ENCODE peak calls at places on chromosomes 4 and X, in eight cellular contexts. L is upper lobe of right lung, T is tibial nerve, I is esophagus squamous epithelium, Q is ascending aorta, N is left ventricle myocardium superior, V is SK-N-SH, P is ovary. E is an unnamed sample.

GRCh38 chr4:40227284-40227683 is 30.5 kb downstream of the RHOH start:
- DNase-seq in V (no peak), Q (no peak), L (no peak), N (no peak), P (no peak), T (no peak), I (no peak), E (no peak)

GRCh38 chr4:118968006-118968405 is 79.4 kb downstream of the SYNPO2 start:
- DNase-seq in T (peak), Q (peak), V (no peak), I (peak), N (no peak), P (peak), L (no peak), E (peak)

GRCh38 chrX:94751611-94752010 is 1077.6 kb downstream of the FAM133A start:
- DNase-seq in P (no peak), Q (no peak), I (no peak), V (no peak), T (no peak), L (no peak), N (no peak), E (no peak)

GRCh38 chr4:74123065-74123728 is 24.2 kb upstream of the CXCL2 start:
- DNase-seq in I (no peak), Q (peak), T (no peak), P (no peak), V (no peak), L (no peak), N (no peak), E (no peak)

GRCh38 chr4:53763813-53764597 is 172.7 kb upstream of the LNX1 start:
- DNase-seq in Q (no peak), I (no peak), V (peak), L (no peak), N (no peak), T (no peak), P (no peak), E (no peak)

GRCh38 chrX:151753313-151754041 is 18.9 kb downstream of the CNGA2 start:
- DNase-seq in Q (no peak), I (no peak), L (peak), V (peak), P (peak), N (peak), T (peak), E (no peak)

GRCh38 chr4:188781655-188782054 is 642.4 kb downstream of the TRIML1 start:
- DNase-seq in P (no peak), L (no peak), V (peak), I (no peak), N (no peak), T (no peak), Q (no peak), E (no peak)

GRCh38 chr4:89316931-89317366 is 9.3 kb upstream of the GPRIN3 start:
- DNase-seq in I (no peak), T (no peak), V (no peak), P (no peak), N (no peak), Q (no peak), L (no peak), E (no peak)

GRCh38 chr4:66048861-66049260 is 378.6 kb upstream of the EPHA5 start:
- DNase-seq in Q (no peak), L (no peak), T (no peak), I (no peak), V (no peak), P (no peak), N (no peak), E (no peak)

GRCh38 chr4:47209833-47210232 is 178.5 kb downstream of the GABRB1 start:
- DNase-seq in P (no peak), T (no peak), Q (no peak), L (no peak), N (no peak), V (no peak), I (no peak), E (peak)

GRCh38 chr4:174225247-174226054 is 58.0 kb downstream of the FBXO8 start:
- DNase-seq in T (no peak), L (no peak), V (peak), P (no peak), N (no peak), I (no peak), Q (no peak), E (no peak)

GRCh38 chr4:146932111-146932510 is 13.6 kb downstream of the TTC29 start:
- DNase-seq in L (no peak), P (no peak), I (no peak), T (no peak), N (no peak), Q (no peak), V (no peak), E (no peak)

GRCh38 chr4:48162162-48162561 is 28.1 kb upstream of the TXK start:
- DNase-seq in V (no peak), N (no peak), I (no peak), P (no peak), T (no peak), Q (no peak), L (no peak), E (no peak)

GRCh38 chr4:7417639-7418038 is 17.1 kb downstream of the PSAPL1 start:
- DNase-seq in T (no peak), Q (peak), N (no peak), I (no peak), L (peak), P (no peak), V (peak), E (no peak)

GRCh38 chr4:10095296-10095991 is 21.2 kb downstream of the WDR1 start:
- DNase-seq in L (no peak), T (no peak), I (no peak), Q (no peak), V (no peak), N (no peak), P (no peak), E (no peak)

GRCh38 chr4:20288846-20289512 is 37.3 kb downstream of the SLIT2 start:
- DNase-seq in L (no peak), V (no peak), I (no peak), N (no peak), Q (no peak), T (no peak), P (no peak), E (no peak)

GRCh38 chrX:9135901-9136510 is 102.1 kb upstream of the FAM9B start:
- DNase-seq in N (no peak), I (no peak), P (no peak), V (no peak), T (no peak), L (no peak), Q (no peak), E (no peak)

GRCh38 chr4:128286474-128287158 is 997 bp downstream of the PGRMC2 start:
- DNase-seq in Q (no peak), T (no peak), I (no peak), P (no peak), V (peak), L (no peak), N (no peak), E (no peak)

GRCh38 chr4:24131954-24132673 is 242.3 kb upstream of the PPARGC1A start:
- DNase-seq in Q (no peak), V (no peak), T (no peak), L (no peak), N (no peak), P (no peak), I (no peak), E (no peak)

GRCh38 chr4:44221407-44221806 is 227.2 kb downstream of the KCTD8 start:
- DNase-seq in I (no peak), P (no peak), N (no peak), Q (no peak), T (no peak), V (no peak), L (no peak), E (no peak)

GRCh38 chr4:54586343-54586953 is 71.3 kb upstream of the KIT start:
- DNase-seq in V (no peak), Q (no peak), N (no peak), L (no peak), I (no peak), T (no peak), P (no peak), E (peak)

GRCh38 chrX:115357316-115357715 is 67.8 kb downstream of the LUZP4 start:
- DNase-seq in I (no peak), T (no peak), L (no peak), N (no peak), P (no peak), Q (no peak), V (no peak), E (no peak)

GRCh38 chr4:84750260-84750955 is 167.5 kb downstream of the CDS1 start:
- DNase-seq in P (no peak), I (no peak), T (no peak), Q (no peak), L (no peak), N (no peak), V (peak), E (no peak)

GRCh38 chrX:48919360-48919821 is 567 bp upstream of the PIM2 start:
- DNase-seq in L (no peak), V (peak), I (no peak), P (no peak), Q (no peak), T (no peak), N (no peak), E (no peak)

GRCh38 chrX:66000178-66000577 is 39.7 kb downstream of the VSIG4 start:
- DNase-seq in Q (no peak), V (no peak), I (no peak), L (no peak), T (no peak), P (no peak), N (no peak), E (no peak)

GRCh38 chrX:40176256-40176978 is 78.7 kb upstream of the BCOR start:
- DNase-seq in N (peak), V (peak), Q (peak), P (peak), I (peak), T (no peak), L (peak), E (no peak)

GRCh38 chr4:108881190-108881589 is 118.3 kb upstream of the ETNPPL start:
- DNase-seq in L (no peak), V (no peak), Q (no peak), I (no peak), T (no peak), P (no peak), N (no peak), E (no peak)

GRCh38 chrX:153477039-153477438 is 6.7 kb upstream of the HAUS7 start:
- DNase-seq in L (no peak), I (no peak), N (peak), V (peak), T (no peak), Q (no peak), P (no peak), E (no peak)

GRCh38 chrX:9785944-9786741 is at the start of gene SHROOM2:
- DNase-seq in N (no peak), I (no peak), P (peak), L (peak), T (no peak), Q (no peak), V (peak), E (no peak)

GRCh38 chr4:147732516-147733193 is 767 bp downstream of the ARHGAP10 start:
- DNase-seq in L (peak), V (peak), N (peak), T (no peak), I (no peak), P (peak), Q (peak), E (no peak)

GRCh38 chr4:100359433-100359832 is 158.4 kb downstream of the EMCN start:
- DNase-seq in N (no peak), I (no peak), P (no peak), T (no peak), L (no peak), Q (no peak), V (no peak), E (no peak)